ENCODE peak calls at places on chromosomes 4 and X, in four cellular contexts. L, U, A and G are unnamed samples.

GRCh38 chr4:17717301-17717700 is 64.1 kb downstream of the FAM184B start:
- DNase-seq in A (no peak), U (no peak), L (no peak), G (no peak)

GRCh38 chrX:134525086-134525792 is 65.3 kb downstream of the HPRT1 start:
- DNase-seq in U (no peak), A (no peak), L (no peak), G (no peak)

GRCh38 chrX:139881130-139881529 is 51.7 kb downstream of the ATP11C start:
- DNase-seq in A (no peak), U (peak; percentile 13), L (no peak), G (no peak)

GRCh38 chr4:107987916-107988762 is 1.6 kb upstream of the HADH start:
- DNase-seq in U (no peak), L (no peak), A (no peak), G (no peak)

GRCh38 chr4:89100853-89101252 is 10.5 kb upstream of the TIGD2 start:
- DNase-seq in L (no peak), U (no peak), A (no peak), G (no peak)

GRCh38 chr4:37219251-37219650 is 25.3 kb upstream of the NWD2 start:
- DNase-seq in U (no peak), A (no peak), L (no peak), G (no peak)

GRCh38 chr4:173834151-173834550 is 304.1 kb upstream of the HAND2 start:
- DNase-seq in A (no peak), U (peak; percentile 5), L (no peak), G (no peak)

GRCh38 chr4:104491826-104492771 is 2.6 kb downstream of the CXXC4 start:
- DNase-seq in U (no peak), A (peak; percentile 87), L (no peak), G (no peak)

GRCh38 chr4:89009107-89009506 is 47.9 kb downstream of the FAM13A start:
- DNase-seq in U (no peak), A (no peak), L (no peak), G (no peak)

GRCh38 chr4:74805601-74806000 is 11.3 kb upstream of the BTC start:
- DNase-seq in L (no peak), A (no peak), U (no peak), G (no peak)

GRCh38 chr4:148443550-148444295 is 1.5 kb upstream of the NR3C2 start:
- DNase-seq in L (peak; percentile 5), A (no peak), U (no peak), G (no peak)

GRCh38 chr4:166924456-166924855 is 309.8 kb downstream of the SPOCK3 start:
- DNase-seq in U (no peak), L (no peak), A (no peak), G (no peak)

GRCh38 chrX:16023790-16024734 is 99.3 kb upstream of the GRPR start:
- DNase-seq in L (peak; percentile 22), U (no peak), A (peak; percentile 77), G (no peak)

GRCh38 chrX:119661486-119661885 is 31.5 kb downstream of the SEPTIN6 start:
- DNase-seq in A (no peak), L (no peak), U (no peak), G (no peak)

GRCh38 chr4:55354648-55355047 is 8.6 kb downstream of the SRD5A3 start:
- DNase-seq in L (no peak), A (no peak), U (no peak), G (no peak)

GRCh38 chr4:186712690-186713089 is 11.0 kb downstream of the FAT1 start:
- DNase-seq in U (no peak), L (no peak), A (no peak), G (no peak)

GRCh38 chrX:24369816-24370215 is 9.4 kb downstream of the SUPT20HL1 start:
- DNase-seq in A (no peak), U (no peak), L (no peak), G (no peak)

GRCh38 chrX:16836371-16836770 is 33.8 kb downstream of the RBBP7 start:
- DNase-seq in L (peak; percentile 16), U (peak; percentile 20), A (no peak), G (no peak)

GRCh38 chr4:88137112-88137511 is 21.3 kb downstream of the ABCG2 start:
- DNase-seq in U (no peak), A (no peak), L (no peak), G (no peak)

GRCh38 chr4:186029731-186030421 is 39.1 kb upstream of the TLR3 start:
- DNase-seq in L (no peak), U (no peak), A (no peak), G (no peak)

GRCh38 chrX:39869846-39870601 is 227.7 kb downstream of the BCOR start:
- DNase-seq in U (peak; percentile 75), L (no peak), A (no peak), G (peak; percentile 14)

GRCh38 chrX:5051831-5052491 is 1176.7 kb downstream of the NLGN4X start:
- DNase-seq in L (no peak), A (no peak), U (no peak), G (no peak)

GRCh38 chr4:31237242-31237641 is 517.1 kb downstream of the PCDH7 start:
- DNase-seq in A (no peak), U (no peak), L (no peak), G (no peak)

GRCh38 chr4:186829740-186830449 is 106.2 kb upstream of the FAT1 start:
- DNase-seq in A (no peak), U (peak; percentile 50), L (no peak), G (no peak)

GRCh38 chrX:38754102-38754790 is 47.0 kb upstream of the MID1IP1 start:
- DNase-seq in U (peak; percentile 25), A (peak; percentile 31), L (no peak), G (peak; percentile 12)

GRCh38 chr4:25863347-25863784 is 578 bp upstream of the SEL1L3 start:
- DNase-seq in U (no peak), A (no peak), L (no peak), G (no peak)

GRCh38 chr4:123986268-123986798 is 589.7 kb downstream of the SPRY1 start:
- DNase-seq in A (no peak), U (no peak), L (no peak), G (no peak)

GRCh38 chr4:17630228-17630627 is 15.8 kb downstream of the MED28 start:
- DNase-seq in L (no peak), U (no peak), A (no peak), G (no peak)

GRCh38 chr4:150853882-150854281 is 161.2 kb downstream of the LRBA start:
- DNase-seq in A (no peak), U (no peak), L (no peak), G (no peak)

GRCh38 chr4:150855981-150856510 is 159.0 kb downstream of the LRBA start:
- DNase-seq in L (no peak), A (no peak), U (no peak), G (no peak)

GRCh38 chr4:150854600-150854999 is 160.5 kb downstream of the LRBA start:
- DNase-seq in L (no peak), U (no peak), A (no peak), G (no peak)

GRCh38 chr4:150849016-150849415 is 166.1 kb downstream of the LRBA start:
- DNase-seq in A (no peak), L (no peak), U (no peak), G (no peak)

GRCh38 chr4:150852237-150852636 is 162.8 kb downstream of the LRBA start:
- DNase-seq in L (no peak), U (no peak), A (no peak), G (peak; percentile 6)
- TF ChIP-seq SPI1 in L (peak; percentile 44), U (no peak), A (no peak), G (no peak)

GRCh38 chr4:82599336-82599735 is 37.5 kb upstream of the TMEM150C start:
- DNase-seq in U (peak; percentile 28), A (no peak), L (no peak), G (no peak)
- TF ChIP-seq SPI1 in U (no peak), A (no peak), L (no peak), G (no peak)

DNA sequence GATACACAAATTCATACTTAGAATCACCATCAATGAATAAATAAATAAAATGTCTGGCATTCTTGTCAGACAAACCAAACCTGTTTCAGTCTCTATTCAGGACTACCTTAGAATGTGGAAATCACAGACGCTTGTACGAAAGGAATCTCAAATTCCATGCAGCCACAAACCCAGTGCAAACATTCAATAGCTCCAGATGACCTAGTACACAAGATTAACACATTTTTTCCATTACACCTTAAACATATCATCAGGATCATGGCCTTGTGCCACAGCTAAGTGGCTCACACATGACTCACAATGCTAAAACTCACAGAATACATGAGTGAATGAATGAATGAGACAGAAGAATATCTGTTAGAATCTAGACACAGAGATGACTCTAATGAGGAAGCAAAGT is 134.2 kb downstream of the PWWP3B start:
- DNase-seq in A (no peak), U (no peak), L (no peak), G (no peak)
- TF ChIP-seq SPI1 in A (no peak), U (no peak), L (no peak), G (no peak)

DNA sequence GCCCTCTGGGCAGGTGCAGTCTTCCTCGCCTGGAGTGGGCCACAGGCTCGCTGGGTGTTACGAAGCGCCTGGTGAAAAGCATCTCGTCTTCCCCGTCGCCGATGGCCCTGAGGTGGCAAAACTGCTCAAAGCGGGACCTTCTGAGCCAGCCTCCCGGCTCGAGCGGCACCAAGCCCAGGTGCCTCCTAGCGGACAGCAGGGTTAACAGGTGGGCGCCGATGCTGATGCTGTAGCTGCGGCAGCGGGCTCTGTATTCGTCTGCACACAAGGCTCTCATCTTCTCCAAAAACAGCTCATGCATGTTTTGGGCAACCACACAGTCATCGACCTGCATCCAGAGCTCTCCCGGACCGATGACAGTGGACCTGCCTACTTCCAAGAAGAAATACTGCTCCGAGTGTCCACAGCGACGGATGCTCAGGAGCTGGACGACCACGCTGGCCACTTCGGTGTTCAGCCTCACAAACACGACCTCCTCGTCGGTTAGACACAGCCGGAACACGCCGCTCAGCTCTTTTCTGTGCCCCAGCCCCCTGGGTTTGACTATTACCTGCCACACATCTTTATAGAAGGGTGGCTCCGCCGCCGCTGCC is 1.2 kb downstream of the IRS4 start:
- DNase-seq in A (no peak), L (no peak), U (no peak), G (no peak)
- TF ChIP-seq SPI1 in A (no peak), L (no peak), U (no peak), G (no peak)

GRCh38 chr4:102493257-102493656 is 7.9 kb upstream of the NFKB1 start:
- DNase-seq in A (no peak), U (no peak), L (no peak), G (no peak)

GRCh38 chr4:102492531-102493241 is 8.5 kb upstream of the NFKB1 start:
- DNase-seq in L (no peak), A (no peak), U (no peak), G (no peak)

GRCh38 chr4:102497986-102498385 is 3.2 kb upstream of the NFKB1 start:
- DNase-seq in U (no peak), A (no peak), L (no peak), G (no peak)

GRCh38 chr4:102494603-102495002 is 6.6 kb upstream of the NFKB1 start:
- DNase-seq in U (no peak), A (no peak), L (no peak), G (no peak)

GRCh38 chr4:102493794-102494193 is 7.4 kb upstream of the NFKB1 start:
- DNase-seq in U (no peak), L (no peak), A (no peak), G (no peak)
- TF ChIP-seq SPI1 in U (no peak), L (no peak), A (no peak), G (no peak)